ENCODE peak calls at places on chromosomes 12 and 14, in five cellular contexts. W is GM13977, R is GM12892, J is AG09319, N is AG04449. X is an unnamed sample.

GRCh38 chr14:94341654-94342333 is 18.7 kb upstream of the SERPINA6 start:
- DNase-seq in W (no peak), J (no peak), R (no peak), N (no peak), X (no peak)

GRCh38 chr12:131621701-131622421 is 89.0 kb upstream of the SFSWAP start:
- DNase-seq in J (no peak), W (no peak), R (no peak), N (no peak), X (no peak)

GRCh38 chr12:40788276-40788675 is 96.0 kb downstream of the CNTN1 start:
- DNase-seq in J (no peak), W (no peak), N (no peak), R (no peak), X (no peak)

GRCh38 chr12:24380122-24380521 is 430.7 kb upstream of the SOX5 start:
- DNase-seq in R (no peak), N (no peak), W (no peak), J (no peak), X (no peak)

GRCh38 chr12:545835-546234 is 86.1 kb downstream of the B4GALNT3 start:
- DNase-seq in R (no peak), J (no peak), N (no peak), W (no peak), X (no peak)

GRCh38 chr12:81896771-81897170 is 137.6 kb upstream of the PPFIA2 start:
- DNase-seq in R (no peak), W (no peak), J (no peak), N (no peak), X (no peak)

GRCh38 chr14:86038401-86038985 is 508.5 kb downstream of the FLRT2 start:
- DNase-seq in J (peak), R (no peak), W (peak), N (no peak), X (peak)

GRCh38 chr14:80754696-80755095 is 186.8 kb downstream of the CEP128 start:
- DNase-seq in R (no peak), W (no peak), N (no peak), J (no peak), X (no peak)

GRCh38 chr14:88851587-88851986 is 27.1 kb downstream of the TTC8 start:
- DNase-seq in W (no peak), N (no peak), J (no peak), R (no peak), X (no peak)

GRCh38 chr12:28802706-28803438 is 346.2 kb upstream of the FAR2 start:
- DNase-seq in J (no peak), N (no peak), W (no peak), R (no peak), X (no peak)

GRCh38 chr12:116916714-116917114 is 6.0 kb downstream of the FBXW8 start:
- DNase-seq in J (peak), R (no peak), N (peak), W (peak), X (peak)

GRCh38 chr12:89671469-89671868 is 37.2 kb downstream of the ATP2B1 start:
- DNase-seq in N (peak), J (no peak), R (no peak), W (no peak), X (no peak)

GRCh38 chr12:42716521-42716920 is 127.0 kb upstream of the PRICKLE1 start:
- DNase-seq in N (no peak), R (no peak), W (no peak), J (no peak), X (no peak)

GRCh38 chr12:43057561-43057960 is 468.0 kb upstream of the PRICKLE1 start:
- DNase-seq in W (no peak), N (no peak), J (no peak), R (no peak), X (no peak)

GRCh38 chr12:116484807-116485206 is 74.4 kb upstream of the MAP1LC3B2 start:
- DNase-seq in W (no peak), N (no peak), R (no peak), J (no peak), X (no peak)

GRCh38 chr12:89346741-89347324 is 5.5 kb downstream of the DUSP6 start:
- DNase-seq in W (no peak), J (no peak), N (no peak), R (no peak), X (no peak)

GRCh38 chr14:104693482-104694431 is 4.3 kb downstream of the INF2 start:
- DNase-seq in R (no peak), J (no peak), W (no peak), N (no peak), X (no peak)

GRCh38 chr14:31420013-31420318 is 384 bp downstream of the HEATR5A start:
- DNase-seq in W (peak), N (no peak), R (peak), J (no peak), X (no peak)

GRCh38 chr12:53899230-53899629 is 39.4 kb upstream of the HOXC13 start:
- DNase-seq in W (no peak), J (no peak), N (no peak), R (no peak), X (no peak)

GRCh38 chr12:63965936-63966602 is 121.6 kb downstream of the SRGAP1 start:
- DNase-seq in W (no peak), R (no peak), N (no peak), J (no peak), X (no peak)

GRCh38 chr12:38555620-38556596 is 239.3 kb downstream of the ALG10B start:
- DNase-seq in R (no peak), N (no peak), W (no peak), J (no peak), X (no peak)

GRCh38 chr14:89276424-89276975 is 140.5 kb downstream of the FOXN3 start:
- DNase-seq in R (peak), N (no peak), W (peak), J (no peak), X (no peak)

GRCh38 chr12:106767954-106768501 is 6.5 kb upstream of the RIC8B start:
- DNase-seq in J (no peak), N (no peak), W (no peak), R (no peak), X (no peak)

GRCh38 chr14:104970231-104971068 is 7.7 kb downstream of the AHNAK2 start:
- DNase-seq in W (no peak), N (no peak), R (no peak), J (peak), X (peak)

GRCh38 chr14:64734990-64735389 is 30.8 kb downstream of the PLEKHG3 start:
- DNase-seq in R (no peak), N (no peak), W (no peak), J (no peak), X (no peak)

GRCh38 chr14:104389326-104390220 is 190.0 kb upstream of the C14orf180 start:
- DNase-seq in N (no peak), R (no peak), J (no peak), W (no peak), X (no peak)

GRCh38 chr12:23534196-23534595 is 415.3 kb downstream of the SOX5 start:
- DNase-seq in J (no peak), R (no peak), W (no peak), N (no peak), X (no peak)

GRCh38 chr12:123655420-123655819 is 15.5 kb upstream of the TCTN2 start:
- DNase-seq in N (no peak), W (peak), J (no peak), R (no peak), X (no peak)

GRCh38 chr14:76089151-76089550 is 62.6 kb upstream of the GPATCH2L start:
- DNase-seq in R (no peak), N (no peak), J (no peak), W (no peak), X (no peak)

GRCh38 chr12:131895640-131896079 is 1.2 kb downstream of the ULK1 start:
- DNase-seq in N (no peak), W (no peak), R (no peak), J (no peak), X (no peak)

GRCh38 chr12:47758834-47759690 is at the start of gene RAPGEF3:
- DNase-seq in J (no peak), R (peak), N (no peak), W (peak), X (no peak)

GRCh38 chr14:35687335-35687939 is 121.7 kb downstream of the RALGAPA1 start:
- DNase-seq in R (no peak), N (no peak), J (peak), W (peak), X (peak)

GRCh38 chr12:102478416-102479098 is 1.8 kb downstream of the IGF1 start:
- DNase-seq in N (no peak), J (no peak), W (peak), R (peak), X (no peak)

GRCh38 chr12:46884362-46884761 is 58.6 kb upstream of the SLC38A4 start:
- DNase-seq in N (no peak), W (no peak), J (no peak), R (no peak), X (no peak)

GRCh38 chr12:41302979-41303403 is 114.9 kb downstream of the PDZRN4 start:
- DNase-seq in N (no peak), R (no peak), J (no peak), W (no peak), X (no peak)